ENCODE peak calls at places on chromosome 1, in nine cellular contexts. X, E, J, P, K, S, M, H and Y are unnamed samples.

GRCh38 chr1:64000021-64000420 is 203.4 kb upstream of the UBE2U start:
- DNase-seq in X (peak), P (no peak), J (no peak), H (no peak), M (no peak), S (no peak), E (no peak), K (no peak), Y (peak)

GRCh38 chr1:193190096-193190744 is 3.8 kb upstream of the B3GALT2 start:
- DNase-seq in P (no peak), E (no peak), S (no peak), X (peak), K (peak), H (no peak), J (no peak), M (no peak), Y (peak)

GRCh38 chr1:115012006-115012405 is 17.6 kb upstream of the TSHB start:
- DNase-seq in S (no peak), H (no peak), K (no peak), P (no peak), J (no peak), M (no peak), E (no peak), X (no peak), Y (no peak)

GRCh38 chr1:235822685-235823084 is 44.0 kb downstream of the LYST start:
- DNase-seq in M (no peak), X (no peak), K (no peak), P (no peak), H (no peak), J (no peak), E (no peak), S (no peak), Y (no peak)

GRCh38 chr1:215260711-215261110 is 178.2 kb downstream of the KCNK2 start:
- DNase-seq in P (no peak), H (no peak), J (no peak), E (no peak), S (no peak), X (no peak), M (no peak), K (no peak), Y (no peak)

GRCh38 chr1:43203859-43204258 is 31.7 kb downstream of the CFAP57 start:
- DNase-seq in H (no peak), E (no peak), P (no peak), K (no peak), M (no peak), J (no peak), S (no peak), X (no peak), Y (no peak)

GRCh38 chr1:58823481-58824010 is 39.7 kb upstream of the JUN start:
- DNase-seq in E (no peak), J (no peak), H (no peak), P (no peak), X (no peak), M (no peak), S (no peak), K (no peak), Y (peak)

GRCh38 chr1:17419626-17420328 is 19.7 kb downstream of the RCC2 start:
- DNase-seq in S (peak), H (no peak), X (peak), K (peak), M (peak), P (peak), E (peak), J (peak), Y (no peak)

GRCh38 chr1:48017716-48018115 is 20.5 kb upstream of the TRABD2B start:
- DNase-seq in P (no peak), X (no peak), H (no peak), K (no peak), S (no peak), E (no peak), M (no peak), J (no peak), Y (peak)

GRCh38 chr1:17274186-17275170 is 25.6 kb downstream of the PADI3 start:
- DNase-seq in P (no peak), J (peak), E (no peak), K (peak), S (no peak), M (no peak), X (peak), H (no peak), Y (no peak)